ENCODE peak calls at places on chromosomes 11 and 22, in eight cellular contexts. One of them, this sample, is unnamed.

GRCh38 chr22:29907753-29908515 is 25.0 kb downstream of the MTMR3 start:
- DNase-seq in AG04450: peak; percentile 96
- DNase-seq in NCI-H1436: peak; percentile 43
- DNase-seq in HFFc6: peak; percentile 89
- DNase-seq in activated T-cell treated with anti-CD3 and anti-CD28 coated beads, Interleukin-2, amount 50 U/mL, for 72 hours: no peak
- DNase-seq in activated CD4-positive, CD25-positive, alpha-beta regulatory T cell treated with anti-CD3 and anti-CD28 coated beads, Interleukin-2, amount 50 U/mL, for 72 hours: no peak
- DNase-seq in iPS DF 19.7: no peak
- DNase-seq in lower lobe of right lung: peak; percentile 82
- DNase-seq in this sample: no peak

GRCh38 chr11:69791266-69791665 is 16.1 kb upstream of the FGF4 start:
- DNase-seq in HFFc6: peak; percentile 75
- DNase-seq in lower lobe of right lung: no peak
- DNase-seq in AG04450: no peak
- DNase-seq in NCI-H1436: no peak
- DNase-seq in iPS DF 19.7: no peak
- DNase-seq in activated CD4-positive, CD25-positive, alpha-beta regulatory T cell treated with anti-CD3 and anti-CD28 coated beads, Interleukin-2, amount 50 U/mL, for 72 hours: no peak
- DNase-seq in activated T-cell treated with anti-CD3 and anti-CD28 coated beads, Interleukin-2, amount 50 U/mL, for 72 hours: no peak
- DNase-seq in this sample: no peak

GRCh38 chr11:31326470-31327148 is 42.9 kb downstream of the DCDC1 start:
- DNase-seq in AG04450: no peak
- DNase-seq in NCI-H1436: no peak
- DNase-seq in HFFc6: no peak
- DNase-seq in activated CD4-positive, CD25-positive, alpha-beta regulatory T cell treated with anti-CD3 and anti-CD28 coated beads, Interleukin-2, amount 50 U/mL, for 72 hours: no peak
- DNase-seq in iPS DF 19.7: no peak
- DNase-seq in activated T-cell treated with anti-CD3 and anti-CD28 coated beads, Interleukin-2, amount 50 U/mL, for 72 hours: no peak
- DNase-seq in lower lobe of right lung: no peak
- DNase-seq in this sample: no peak

GRCh38 chr11:69934861-69935494 is 115.8 kb upstream of the FGF3 start:
- DNase-seq in HFFc6: no peak
- DNase-seq in AG04450: no peak
- DNase-seq in activated T-cell treated with anti-CD3 and anti-CD28 coated beads, Interleukin-2, amount 50 U/mL, for 72 hours: no peak
- DNase-seq in NCI-H1436: no peak
- DNase-seq in iPS DF 19.7: peak; percentile 63
- DNase-seq in activated CD4-positive, CD25-positive, alpha-beta regulatory T cell treated with anti-CD3 and anti-CD28 coated beads, Interleukin-2, amount 50 U/mL, for 72 hours: no peak
- DNase-seq in lower lobe of right lung: no peak
- DNase-seq in this sample: no peak

GRCh38 chr22:49329636-49330035 is 498.0 kb downstream of the BRD1 start:
- DNase-seq in AG04450: no peak
- DNase-seq in activated CD4-positive, CD25-positive, alpha-beta regulatory T cell treated with anti-CD3 and anti-CD28 coated beads, Interleukin-2, amount 50 U/mL, for 72 hours: no peak
- DNase-seq in lower lobe of right lung: peak; percentile 16
- DNase-seq in HFFc6: no peak
- DNase-seq in activated T-cell treated with anti-CD3 and anti-CD28 coated beads, Interleukin-2, amount 50 U/mL, for 72 hours: no peak
- DNase-seq in iPS DF 19.7: no peak
- DNase-seq in NCI-H1436: no peak
- DNase-seq in this sample: no peak

GRCh38 chr11:129815596-129816461 is at the start of gene TMEM45B:
- DNase-seq in HFFc6: no peak
- DNase-seq in AG04450: no peak
- DNase-seq in lower lobe of right lung: peak; percentile 76
- DNase-seq in activated CD4-positive, CD25-positive, alpha-beta regulatory T cell treated with anti-CD3 and anti-CD28 coated beads, Interleukin-2, amount 50 U/mL, for 72 hours: no peak
- DNase-seq in iPS DF 19.7: no peak
- DNase-seq in activated T-cell treated with anti-CD3 and anti-CD28 coated beads, Interleukin-2, amount 50 U/mL, for 72 hours: peak; percentile 16
- DNase-seq in NCI-H1436: peak; percentile 35
- DNase-seq in this sample: no peak

GRCh38 chr11:110165039-110165438 is 71.8 kb downstream of the ZC3H12C start:
- DNase-seq in AG04450: no peak
- DNase-seq in activated CD4-positive, CD25-positive, alpha-beta regulatory T cell treated with anti-CD3 and anti-CD28 coated beads, Interleukin-2, amount 50 U/mL, for 72 hours: no peak
- DNase-seq in lower lobe of right lung: no peak
- DNase-seq in HFFc6: no peak
- DNase-seq in activated T-cell treated with anti-CD3 and anti-CD28 coated beads, Interleukin-2, amount 50 U/mL, for 72 hours: no peak
- DNase-seq in NCI-H1436: no peak
- DNase-seq in iPS DF 19.7: no peak
- DNase-seq in this sample: no peak

GRCh38 chr11:72041364-72042058 is 38.8 kb downstream of the NUMA1 start:
- DNase-seq in AG04450: peak; percentile 44
- DNase-seq in NCI-H1436: peak; percentile 55
- DNase-seq in activated CD4-positive, CD25-positive, alpha-beta regulatory T cell treated with anti-CD3 and anti-CD28 coated beads, Interleukin-2, amount 50 U/mL, for 72 hours: peak; percentile 44
- DNase-seq in HFFc6: peak; percentile 69
- DNase-seq in iPS DF 19.7: no peak
- DNase-seq in lower lobe of right lung: peak; percentile 79
- DNase-seq in activated T-cell treated with anti-CD3 and anti-CD28 coated beads, Interleukin-2, amount 50 U/mL, for 72 hours: peak; percentile 33
- DNase-seq in this sample: peak; percentile 43

This sample was measured in activated B cell treated with CpG ODN at 0.5 μM for 24 hours.